ENCODE peak calls at places on chromosomes 2 and 18, in nine cellular contexts. X is uterus, W is GM12878, Q is fibroblast of lung, L is RWPE2, F is ovary, H is heart left ventricle, E is cardiac muscle cell, C is gastrocnemius medialis. K is an unnamed sample. For H3K4me1, the result is how much of the 10 kb centered on the place peaks cover.

GRCh38 chr2:118254117-118254516 is 165.8 kb downstream of the INSIG2 start:
- DNase-seq in X (no peak), W (no peak), Q (no peak), L (no peak), F (no peak), H (no peak), E (no peak), C (no peak), K (no peak)

GRCh38 chr2:74514368-74515270 is at the start of gene TLX2:
- DNase-seq in X (no peak), W (no peak), Q (no peak), L (peak), F (no peak), H (no peak), E (no peak), C (no peak), K (no peak)

GRCh38 chr2:47735470-47735869 is 47.5 kb upstream of the MSH6 start:
- DNase-seq in X (no peak), W (no peak), Q (no peak), L (no peak), F (no peak), H (no peak), E (no peak), C (no peak), K (no peak)

GRCh38 chr2:625415-626135 is 51.6 kb downstream of the TMEM18 start:
- DNase-seq in X (no peak), W (no peak), Q (no peak), L (no peak), F (no peak), H (no peak), E (no peak), C (no peak), K (peak)

GRCh38 chr18:22640281-22640842 is 222.6 kb upstream of the CTAGE1 start:
- DNase-seq in X (no peak), W (no peak), Q (no peak), L (no peak), F (no peak), H (no peak), E (no peak), C (no peak), K (no peak)

GRCh38 chr2:28949617-28950305 is 31.3 kb upstream of the TOGARAM2 start:
- DNase-seq in X (no peak), W (no peak), Q (no peak), L (no peak), F (no peak), H (no peak), E (no peak), C (no peak), K (no peak)

GRCh38 chr2:233689031-233689430 is 3.7 kb upstream of the UGT1A6 start:
- DNase-seq in X (no peak), W (no peak), Q (no peak), L (no peak), F (no peak), H (no peak), E (no peak), C (no peak), K (no peak)

GRCh38 chr2:124815386-124815785 is 790.3 kb downstream of the CNTNAP5 start:
- DNase-seq in X (no peak), W (no peak), Q (no peak), L (no peak), F (no peak), H (no peak), E (peak), C (no peak), K (no peak)

GRCh38 chr18:75896865-75897264 is 469.4 kb upstream of the SMIM21 start:
- DNase-seq in X (no peak), W (no peak), Q (peak), L (no peak), F (no peak), H (no peak), E (no peak), C (no peak), K (no peak)

GRCh38 chr2:1283020-1283801 is 130.1 kb upstream of the TPO start:
- DNase-seq in X (no peak), W (no peak), Q (no peak), L (no peak), F (no peak), H (no peak), E (no peak), C (no peak), K (no peak)

GRCh38 chr2:25078171-25079049 is 36.5 kb downstream of the EFR3B start:
- DNase-seq in X (no peak), W (no peak), Q (peak), L (no peak), F (no peak), H (no peak), E (peak), C (no peak), K (no peak)

GRCh38 chr2:43227830-43228280 is 1.4 kb upstream of the ZFP36L2 start:
- DNase-seq in X (no peak), W (no peak), Q (no peak), L (no peak), F (no peak), H (peak), E (no peak), C (no peak), K (no peak)

GRCh38 chr2:215479536-215480240 is 43.8 kb upstream of the FN1 start:
- DNase-seq in X (no peak), W (no peak), Q (no peak), L (no peak), F (no peak), H (no peak), E (no peak), C (no peak), K (no peak)

GRCh38 chr2:217988014-217988839 is 14.6 kb downstream of the TNS1 start:
- DNase-seq in X (peak), W (no peak), Q (peak), L (peak), F (peak), H (peak), E (peak), C (peak), K (peak)

GRCh38 chr2:205902041-205902898 is 183.7 kb downstream of the INO80D start:
- DNase-seq in X (no peak), W (no peak), Q (peak), L (no peak), F (no peak), H (no peak), E (peak), C (no peak), K (no peak)

GRCh38 chr2:132426621-132427020 is 10.0 kb downstream of the GPR39 start:
- DNase-seq in X (no peak), W (no peak), Q (no peak), L (no peak), F (no peak), H (no peak), E (no peak), C (no peak), K (no peak)

GRCh38 chr2:3461781-3462492 is 57.4 kb downstream of the ADI1 start:
- DNase-seq in X (peak), W (peak), Q (peak), L (no peak), F (no peak), H (peak), E (peak), C (peak), K (no peak)

GRCh38 chr2:188276255-188276654 is 15.4 kb upstream of the GULP1 start:
- DNase-seq in X (no peak), W (no peak), Q (no peak), L (no peak), F (no peak), H (no peak), E (no peak), C (no peak), K (no peak)

GRCh38 chr2:231780123-231780908 is 766 bp downstream of the PDE6D start:
- DNase-seq in X (peak), W (no peak), Q (peak), L (no peak), F (peak), H (peak), E (peak), C (no peak), K (no peak)

GRCh38 chr2:19776941-19777514 is 124.8 kb downstream of the TTC32 start:
- DNase-seq in X (no peak), W (no peak), Q (no peak), L (no peak), F (no peak), H (no peak), E (no peak), C (no peak), K (no peak)

GRCh38 chr18:23593720-23594119 is 7.4 kb upstream of the NPC1 start:
- DNase-seq in X (no peak), W (no peak), Q (peak), L (no peak), F (no peak), H (no peak), E (peak), C (no peak), K (no peak)

GRCh38 chr18:67007999-67008398 is 404.1 kb upstream of the CDH19 start:
- DNase-seq in X (no peak), W (no peak), Q (no peak), L (no peak), F (no peak), H (no peak), E (no peak), C (no peak), K (no peak)

GRCh38 chr2:200913654-200914053 is 24.5 kb downstream of the NIF3L1 start:
- DNase-seq in X (no peak), W (no peak), Q (peak), L (no peak), F (no peak), H (no peak), E (peak), C (no peak), K (no peak)

GRCh38 chr2:233470007-233470687 is 96.4 kb downstream of the USP40 start:
- DNase-seq in X (peak), W (no peak), Q (no peak), L (peak), F (peak), H (peak), E (peak), C (peak), K (peak)

GRCh38 chr2:104872034-104872865 is 18.3 kb downstream of the POU3F3 start:
- DNase-seq in X (no peak), W (no peak), Q (peak), L (no peak), F (no peak), H (no peak), E (no peak), C (no peak), K (no peak)
- TF ChIP-seq CTCF in X (no peak), W (no peak), Q (no peak), L (no peak), F (no peak), H (no peak), E (no peak), C (no peak), K (no peak)

GRCh38 chr2:237726401-237726830 is 72.2 kb upstream of the RBM44 start:
- DNase-seq in X (no peak), W (no peak), Q (peak), L (no peak), F (no peak), H (no peak), E (peak), C (no peak), K (peak)
- H3K4me1 ChIP-seq in X (under half), W (under half), Q (under half), L (half or more), F (under half), H (half or more), E (under half), C (half or more), K (half or more)

GRCh38 chr2:72934683-72935610 is 17.6 kb downstream of the EMX1 start:
- DNase-seq in X (no peak), W (no peak), Q (no peak), L (no peak), F (no peak), H (peak), E (no peak), C (no peak), K (no peak)
- TF ChIP-seq CTCF in X (no peak), W (peak), Q (no peak), L (peak), F (no peak), H (peak), E (no peak), C (no peak), K (no peak)

GRCh38 chr2:70088508-70089219 is 1.4 kb downstream of the PCBP1 start:
- DNase-seq in X (no peak), W (no peak), Q (peak), L (no peak), F (no peak), H (no peak), E (peak), C (no peak), K (peak)
- H3K4me1 ChIP-seq in X (under half), W (under half), Q (under half), L (under half), F (under half), H (under half), E (under half), C (under half), K (under half)

GRCh38 chr18:59272971-59273935 is at the start of gene RAX:
- DNase-seq in X (no peak), W (no peak), Q (no peak), L (no peak), F (no peak), H (no peak), E (peak), C (no peak), K (no peak)
- TF ChIP-seq CTCF in X (no peak), W (no peak), Q (no peak), L (peak), F (no peak), H (no peak), E (peak), C (no peak), K (no peak)

K was measured in suprapubic skin.